ENCODE peak calls at places on chromosomes 4 and X, in nine cellular contexts. T is NCI-H2081; S is iris pigment epithelial cell; R is NAMALWA; W is progenitor cell of endocrine pancreas; Y is stimulated activated CD4-positive, alpha-beta T cell treated with anti-CD3 and anti-CD28 coated beads, Interleukin-1b, Interleukin-23, amount 100 ng/mL, for 48 hours; V is naive B cell; N is stomach; G is AML-193. D is an unnamed sample.

GRCh38 chr4:189117426-189117825 is 823.2 kb upstream of the FRG1 start:
- DNase-seq in T (no peak), S (peak), R (no peak), W (no peak), Y (no peak), V (no peak), N (no peak), G (no peak), D (no peak)

GRCh38 chr4:150518559-150518958 is 63.4 kb upstream of the MAB21L2 start:
- DNase-seq in T (no peak), S (peak), R (no peak), W (no peak), Y (no peak), V (no peak), N (no peak), G (no peak), D (no peak)

GRCh38 chrX:71859637-71860036 is 51.0 kb upstream of the NHSL2 start:
- DNase-seq in T (peak), S (peak), R (peak), W (no peak), Y (peak), V (no peak), N (no peak), G (peak), D (peak)

GRCh38 chr4:15420642-15421041 is 7.2 kb upstream of the C1QTNF7 start:
- DNase-seq in T (no peak), S (peak), R (no peak), W (no peak), Y (no peak), V (no peak), N (no peak), G (no peak), D (no peak)

GRCh38 chr4:158314756-158315487 is 104.6 kb downstream of the TMEM144 start:
- DNase-seq in T (no peak), S (peak), R (no peak), W (no peak), Y (no peak), V (no peak), N (no peak), G (no peak), D (no peak)

GRCh38 chr4:82784615-82785247 is 13.9 kb downstream of the SCD5 start:
- DNase-seq in T (no peak), S (peak), R (peak), W (no peak), Y (no peak), V (no peak), N (no peak), G (no peak), D (no peak)

GRCh38 chr4:111963158-111963557 is 182.1 kb upstream of the FAM241A start:
- DNase-seq in T (no peak), S (no peak), R (no peak), W (no peak), Y (no peak), V (no peak), N (no peak), G (no peak), D (no peak)

GRCh38 chr4:76597423-76597979 is 162.5 kb downstream of the SHROOM3 start:
- DNase-seq in T (no peak), S (no peak), R (no peak), W (no peak), Y (no peak), V (no peak), N (no peak), G (no peak), D (no peak)

GRCh38 chrX:47623540-47624027 is 3.9 kb upstream of the SYN1 start:
- DNase-seq in T (peak), S (peak), R (no peak), W (no peak), Y (peak), V (peak), N (no peak), G (peak), D (peak)

GRCh38 chr4:173121044-173121685 is 47.4 kb upstream of the GALNT7 start:
- DNase-seq in T (no peak), S (peak), R (peak), W (no peak), Y (no peak), V (no peak), N (peak), G (peak), D (no peak)

GRCh38 chrX:20362268-20363002 is 95.7 kb upstream of the RPS6KA3 start:
- DNase-seq in T (peak), S (peak), R (no peak), W (no peak), Y (no peak), V (no peak), N (no peak), G (no peak), D (no peak)

GRCh38 chr4:133856736-133857355 is 344.7 kb downstream of the PABPC4L start:
- DNase-seq in T (no peak), S (no peak), R (no peak), W (no peak), Y (no peak), V (no peak), N (no peak), G (no peak), D (no peak)